ENCODE peak calls at places on chromosomes 5 and 9, in four cellular contexts. D is astrocyte of the spinal cord, M is bronchial epithelial cell, U is HFFc6. N is an unnamed sample.

GRCh38 chr9:38091310-38092199 is 22.5 kb upstream of the SHB start:
- DNase-seq in D (no peak), M (no peak), U (no peak), N (no peak)

GRCh38 chr5:138352722-138353549 is 451 bp downstream of the KDM3B start:
- DNase-seq in D (peak), M (peak), U (peak), N (no peak)

GRCh38 chr9:128051932-128052734 is 15.0 kb downstream of the NAIF1 start:
- DNase-seq in D (no peak), M (no peak), U (no peak), N (no peak)

GRCh38 chr9:34158362-34158869 is 20.4 kb upstream of the UBAP1 start:
- DNase-seq in D (peak), M (peak), U (peak), N (no peak)

GRCh38 chr9:113542741-113543140 is 79.2 kb downstream of the RGS3 start:
- DNase-seq in D (no peak), M (no peak), U (no peak), N (no peak)

GRCh38 chr9:123483191-123483803 is 127.3 kb downstream of the CRB2 start:
- DNase-seq in D (no peak), M (no peak), U (no peak), N (no peak)

GRCh38 chr5:116495786-116496185 is 78.8 kb downstream of the SEMA6A start:
- DNase-seq in D (no peak), M (no peak), U (no peak), N (peak)

GRCh38 chr5:175517824-175518450 is 39.6 kb downstream of the SFXN1 start:
- DNase-seq in D (peak), M (peak), U (peak), N (no peak)

GRCh38 chr9:133375116-133375723 is 640 bp downstream of the SURF4 start:
- DNase-seq in D (peak), M (peak), U (no peak), N (no peak)

DNA sequence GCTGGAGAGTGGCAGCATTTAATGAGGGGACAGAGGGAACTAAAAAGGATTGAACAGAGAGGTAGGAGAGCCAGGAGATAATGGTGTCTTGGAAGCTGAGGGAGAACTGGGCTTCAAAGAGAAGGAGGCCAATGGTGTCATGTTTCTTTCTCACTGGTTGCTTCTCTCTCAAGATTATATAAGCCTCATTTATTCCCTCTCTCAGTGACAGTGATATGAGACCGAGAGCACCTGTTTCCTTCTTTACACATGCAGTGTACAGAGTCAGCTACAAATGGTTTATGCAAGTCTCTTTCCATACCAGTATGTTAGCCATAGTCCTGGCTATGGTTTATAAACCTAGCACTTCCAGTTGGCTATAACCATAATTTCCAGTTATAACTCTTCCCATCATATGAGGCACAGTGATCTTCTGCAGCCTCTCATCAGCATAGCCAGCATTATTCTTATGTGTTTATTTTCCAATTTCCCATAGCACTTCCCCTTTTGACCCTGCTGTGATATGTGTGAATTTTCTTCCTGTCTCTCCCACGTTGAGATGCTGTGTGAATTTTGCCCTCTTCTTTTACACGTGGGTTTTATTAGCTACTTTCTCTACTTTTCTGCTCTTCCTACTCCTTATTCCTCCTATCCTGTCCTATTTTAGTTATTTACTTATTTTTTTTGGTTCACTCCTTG is 71.2 kb downstream of the UNC13B start:
- DNase-seq in D (no peak), M (no peak), U (no peak), N (no peak)
- TF ChIP-seq CTCF in D (no peak), M (no peak), U (no peak), N (no peak)

DNA sequence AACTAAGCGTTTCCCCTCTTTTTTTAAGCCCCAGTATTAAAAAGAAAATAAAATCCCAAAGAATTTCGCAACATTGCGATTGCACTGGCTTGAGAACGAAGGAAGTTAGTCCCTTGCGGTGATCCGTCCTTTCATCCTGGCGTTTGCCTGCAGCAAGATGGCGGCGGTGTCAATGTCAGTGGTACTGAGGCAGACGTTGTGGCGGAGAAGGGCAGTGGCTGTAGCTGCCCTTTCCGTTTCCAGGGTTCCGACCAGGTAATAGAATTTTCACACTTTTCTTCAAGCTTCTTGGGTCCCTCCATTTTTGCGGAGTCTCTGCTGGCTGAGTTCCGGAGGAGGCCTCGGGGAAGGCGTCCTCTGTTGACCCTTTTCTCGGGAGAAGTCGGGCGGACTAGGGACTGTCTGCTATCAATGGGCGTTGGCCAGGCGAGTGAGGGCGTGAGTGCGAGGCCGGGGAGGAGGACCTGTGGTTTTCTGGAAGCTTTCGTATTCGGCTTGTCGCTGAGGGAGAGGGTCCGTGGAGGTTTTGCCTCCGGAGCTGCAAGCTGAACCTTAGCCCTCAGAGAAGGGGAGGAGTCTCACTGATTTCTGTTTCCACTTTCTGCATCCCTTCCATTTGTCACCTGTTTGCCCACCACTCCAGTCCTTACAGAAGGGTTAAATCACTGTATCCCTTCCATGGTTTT is at the start of gene NDUFS4:
- DNase-seq in D (peak), M (peak), U (peak), N (no peak)
- TF ChIP-seq CTCF in D (no peak), M (no peak), U (no peak), N (no peak)

DNA sequence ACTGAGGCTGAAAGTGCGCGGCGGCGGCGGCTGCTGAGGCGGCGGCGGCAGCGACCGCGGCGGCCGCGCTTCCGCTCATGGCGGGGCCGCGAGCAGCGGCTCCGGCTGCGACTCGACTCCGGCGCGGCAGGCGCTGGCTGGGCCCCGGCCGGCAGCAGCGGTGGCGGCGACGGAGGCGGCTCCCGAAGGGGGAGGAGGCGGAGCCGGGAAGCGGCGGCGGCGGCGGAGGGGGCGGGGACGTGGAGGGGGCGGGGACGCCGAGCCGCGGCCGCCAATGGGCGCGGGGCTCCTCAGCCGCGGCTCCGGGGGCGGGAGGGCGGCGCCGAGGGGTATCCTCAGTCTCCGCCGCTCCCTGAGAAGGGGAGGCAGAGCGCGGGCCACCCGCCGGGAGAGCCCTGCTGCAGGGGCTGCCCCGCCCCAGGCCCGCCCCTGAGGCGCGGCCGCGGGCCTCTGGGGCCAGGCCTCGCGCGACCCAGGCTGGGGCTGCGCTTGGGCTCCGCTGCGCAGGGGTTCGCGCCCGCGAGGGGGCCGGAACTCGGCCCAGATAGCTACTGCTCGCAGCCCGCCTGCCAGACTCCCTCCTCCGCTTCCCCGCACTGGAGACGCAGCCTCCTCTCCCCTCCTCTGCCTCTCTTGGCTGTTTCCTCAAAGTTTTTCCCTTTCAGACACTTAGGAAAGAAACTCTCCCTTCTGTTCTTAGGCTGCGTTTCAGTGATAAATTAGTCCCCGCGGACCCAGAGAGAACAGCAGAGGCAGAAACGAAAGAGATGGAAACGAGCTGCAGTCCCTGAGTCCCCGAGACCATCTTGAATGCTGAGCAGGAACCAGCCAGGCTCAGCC is 85.0 kb upstream of the MELK start:
- DNase-seq in D (peak), M (peak), U (peak), N (peak)
- TF ChIP-seq CTCF in D (no peak), M (no peak), U (peak), N (peak)

GRCh38 chr5:139644646-139645494 is 3.3 kb upstream of the CXXC5 start:
- DNase-seq in D (no peak), M (no peak), U (no peak), N (peak)
- TF ChIP-seq CTCF in D (no peak), M (no peak), U (no peak), N (no peak)

GRCh38 chr9:89314955-89315354 is 3.3 kb upstream of the SECISBP2 start:
- DNase-seq in D (no peak), M (peak), U (no peak), N (no peak)

GRCh38 chr9:89317282-89317681 is 1.0 kb upstream of the SECISBP2 start:
- DNase-seq in D (no peak), M (no peak), U (no peak), N (no peak)

GRCh38 chr9:89319015-89319905 is 960 bp downstream of the SECISBP2 start:
- DNase-seq in D (no peak), M (no peak), U (no peak), N (no peak)

GRCh38 chr9:89315482-89315881 is 2.8 kb upstream of the SECISBP2 start:
- DNase-seq in D (no peak), M (no peak), U (no peak), N (no peak)

DNA sequence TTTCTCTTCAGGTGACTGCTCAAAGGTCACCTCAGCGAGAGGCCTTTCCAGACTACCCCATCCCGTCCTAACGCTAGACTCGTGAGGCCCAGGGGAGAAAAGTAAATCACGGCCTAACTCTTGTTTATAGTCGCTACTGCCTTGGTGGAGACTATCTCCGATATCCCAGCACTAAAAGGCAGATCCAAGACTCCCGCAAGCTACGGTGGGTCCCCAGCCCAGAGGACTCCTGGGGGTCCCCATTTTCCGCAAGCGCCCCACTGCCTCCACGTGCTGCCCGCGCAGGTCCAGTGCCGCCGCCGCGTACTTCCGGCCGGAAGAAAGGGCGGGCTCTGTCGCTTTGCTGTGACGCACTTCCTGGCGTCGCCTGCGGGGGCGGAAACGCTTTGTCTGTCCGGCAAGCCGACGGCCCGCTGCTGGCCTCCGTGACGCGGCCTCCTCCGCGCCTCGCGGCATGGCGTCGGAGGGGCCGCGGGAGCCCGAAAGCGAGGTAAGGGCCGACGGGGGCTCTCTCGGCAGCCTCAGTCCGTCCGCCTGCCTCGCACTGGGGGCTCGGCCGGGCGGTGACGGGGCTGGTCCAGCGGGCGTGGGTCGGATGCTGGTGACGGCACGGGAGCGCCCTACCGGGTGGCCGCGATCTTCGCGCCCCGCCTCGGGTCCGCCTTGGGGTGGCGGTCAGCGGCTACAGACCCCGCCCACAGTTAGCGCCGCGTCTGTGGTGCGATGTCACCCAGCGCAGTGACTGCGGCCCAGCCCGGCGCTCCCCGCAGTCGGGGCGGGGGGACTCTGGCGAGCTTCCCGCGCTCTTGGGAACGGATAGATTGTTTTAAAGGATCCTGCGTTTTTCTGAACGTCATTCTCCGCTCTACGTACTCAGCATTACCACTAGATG is at the start of gene SECISBP2:
- DNase-seq in D (peak), M (peak), U (peak), N (peak)
- TF ChIP-seq CTCF in D (peak), M (peak), U (peak), N (peak)